ENCODE peak calls at places on chromosomes 5 and 9, in six cellular contexts. D is neural progenitor cell, N is ovary, W is Peyer's patch, Q is astrocyte, V is left lung. U is an unnamed sample.

GRCh38 chr5:136132087-136132486 is 558 bp upstream of the SMAD5 start:
- DNase-seq in D (no peak), N (peak), W (peak), Q (no peak), V (peak), U (no peak)

GRCh38 chr9:122944960-122945888 is 4.4 kb downstream of the RABGAP1 start:
- DNase-seq in D (no peak), N (no peak), W (no peak), Q (no peak), V (no peak), U (no peak)

GRCh38 chr9:80157561-80157983 is 585.8 kb downstream of the TLE4 start:
- DNase-seq in D (no peak), N (no peak), W (no peak), Q (peak), V (no peak), U (no peak)

GRCh38 chr9:137045294-137046093 is 483 bp downstream of the NPDC1 start:
- DNase-seq in D (peak), N (peak), W (no peak), Q (peak), V (no peak), U (no peak)

GRCh38 chr5:54589786-54590185 is 72.2 kb downstream of the SNX18 start:
- DNase-seq in D (no peak), N (no peak), W (no peak), Q (no peak), V (no peak), U (no peak)

GRCh38 chr9:20728493-20729220 is 44.6 kb downstream of the FOCAD start:
- DNase-seq in D (no peak), N (no peak), W (no peak), Q (peak), V (no peak), U (no peak)

GRCh38 chr5:61768692-61769281 is 436.7 kb downstream of the ZSWIM6 start:
- DNase-seq in D (peak), N (no peak), W (no peak), Q (no peak), V (no peak), U (no peak)

GRCh38 chr9:133333566-133333965 is 2.4 kb downstream of the SURF6 start:
- DNase-seq in D (no peak), N (no peak), W (no peak), Q (no peak), V (peak), U (no peak)

GRCh38 chr5:142644640-142645361 is 41.1 kb downstream of the FGF1 start:
- DNase-seq in D (no peak), N (no peak), W (no peak), Q (peak), V (no peak), U (peak)

GRCh38 chr5:95283022-95283615 is 1.8 kb downstream of the MCTP1 start:
- DNase-seq in D (peak), N (no peak), W (no peak), Q (no peak), V (no peak), U (no peak)

GRCh38 chr9:68496356-68496755 is 44.3 kb downstream of the TMEM252 start:
- DNase-seq in D (no peak), N (no peak), W (no peak), Q (no peak), V (no peak), U (no peak)

GRCh38 chr5:159449925-159450324 is 119.6 kb upstream of the IL12B start:
- DNase-seq in D (no peak), N (no peak), W (no peak), Q (peak), V (no peak), U (no peak)

GRCh38 chr9:131024978-131025868 is 16.2 kb downstream of the LAMC3 start:
- DNase-seq in D (no peak), N (no peak), W (no peak), Q (no peak), V (peak), U (no peak)

GRCh38 chr5:38853753-38854470 is 8.1 kb downstream of the OSMR start:
- DNase-seq in D (no peak), N (no peak), W (no peak), Q (peak), V (no peak), U (peak)

GRCh38 chr5:14685757-14686156 is 21.2 kb downstream of the OTULIN start:
- DNase-seq in D (peak), N (no peak), W (no peak), Q (peak), V (no peak), U (peak)

GRCh38 chr5:145068696-145069095 is 766.4 kb downstream of the PRELID2 start:
- DNase-seq in D (no peak), N (no peak), W (no peak), Q (no peak), V (no peak), U (no peak)

GRCh38 chr9:121648172-121648571 is 3.3 kb upstream of the DAB2IP start:
- DNase-seq in D (no peak), N (no peak), W (no peak), Q (no peak), V (peak), U (no peak)

GRCh38 chr5:117833666-117834065 is 1154.7 kb downstream of the DTWD2 start:
- DNase-seq in D (no peak), N (no peak), W (no peak), Q (no peak), V (no peak), U (no peak)

GRCh38 chr5:16737620-16738364 is 121.0 kb upstream of the RETREG1 start:
- DNase-seq in D (peak), N (no peak), W (no peak), Q (no peak), V (no peak), U (no peak)

GRCh38 chr5:143161893-143162520 is 241.5 kb downstream of the NR3C1 start:
- DNase-seq in D (no peak), N (no peak), W (no peak), Q (peak), V (no peak), U (no peak)

GRCh38 chr5:87367243-87367642 is 45.5 kb downstream of the CCNH start:
- DNase-seq in D (no peak), N (no peak), W (no peak), Q (no peak), V (no peak), U (no peak)

GRCh38 chr5:56543431-56544385 is 271.6 kb upstream of the MAP3K1 start:
- DNase-seq in D (no peak), N (no peak), W (no peak), Q (peak), V (no peak), U (peak)

GRCh38 chr5:113002423-113002822 is 25.8 kb downstream of the DCP2 start:
- DNase-seq in D (no peak), N (no peak), W (no peak), Q (no peak), V (no peak), U (no peak)

DNA sequence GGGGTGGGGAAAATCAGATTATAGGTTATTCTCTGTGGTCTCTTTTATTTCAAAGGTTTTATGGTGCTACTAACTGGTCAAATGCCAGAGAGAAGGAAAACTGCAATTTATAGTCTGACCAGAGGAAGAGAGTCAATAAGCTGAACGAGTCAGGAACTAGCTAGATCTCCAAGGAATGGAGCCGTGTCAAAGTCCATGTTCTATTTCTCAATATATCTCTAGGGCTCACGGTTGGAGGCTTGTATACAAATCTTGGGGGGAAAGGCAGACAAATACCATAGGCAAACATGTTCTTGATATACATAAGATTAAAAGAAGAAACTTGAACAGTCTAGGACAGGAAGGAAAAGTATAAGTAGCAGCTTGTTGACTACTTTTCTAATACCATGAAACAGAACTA is 627.1 kb downstream of the PDE4D start:
- DNase-seq in D (no peak), N (no peak), W (no peak), Q (no peak), V (no peak), U (no peak)
- TF ChIP-seq CTCF in D (no peak), N (no peak), W (peak), Q (no peak), V (no peak), U (no peak)

DNA sequence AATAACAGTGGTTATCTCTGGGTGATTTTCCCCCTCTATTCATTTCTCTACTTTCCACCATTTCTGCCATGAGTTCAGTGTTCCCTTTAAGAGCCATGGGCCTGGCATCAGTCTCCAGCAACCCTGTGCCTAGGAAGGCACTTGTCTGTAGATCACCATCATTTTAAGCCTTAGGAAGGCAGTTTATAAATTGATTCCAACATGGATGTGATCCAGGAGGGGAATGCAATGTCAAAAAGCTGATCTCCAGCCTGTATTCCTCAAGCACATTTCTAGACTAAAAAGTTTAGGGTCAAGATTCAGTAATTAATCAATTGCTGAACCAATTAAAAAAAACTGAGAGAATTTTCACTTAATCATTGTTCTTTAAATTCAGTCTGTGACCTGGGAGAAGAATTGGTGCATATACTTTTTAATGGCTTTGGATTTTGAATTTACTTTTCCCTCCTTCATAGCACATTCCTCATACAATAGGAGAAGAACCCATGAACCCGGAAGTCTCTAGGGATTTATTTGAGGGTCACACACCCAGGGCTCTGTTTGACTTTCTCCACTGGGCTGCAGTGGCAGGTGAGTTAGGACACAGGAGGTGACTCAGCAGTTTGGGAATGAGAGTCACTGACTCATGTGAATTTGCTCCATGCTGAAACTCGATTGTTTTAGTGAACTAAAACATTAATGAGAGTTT is 6.1 kb upstream of the ERMP1 start:
- DNase-seq in D (no peak), N (no peak), W (no peak), Q (peak), V (no peak), U (no peak)
- H3K27ac ChIP-seq in D (no peak), N (no peak), W (no peak), Q (no peak), V (no peak), U (no peak)

GRCh38 chr9:124797343-124798103 is 20.6 kb downstream of the OLFML2A start:
- DNase-seq in D (no peak), N (no peak), W (no peak), Q (no peak), V (peak), U (no peak)

GRCh38 chr9:124792976-124793594 is 16.2 kb downstream of the OLFML2A start:
- DNase-seq in D (peak), N (peak), W (no peak), Q (no peak), V (no peak), U (no peak)

GRCh38 chr9:124792257-124792975 is 15.5 kb downstream of the OLFML2A start:
- DNase-seq in D (no peak), N (no peak), W (no peak), Q (no peak), V (no peak), U (no peak)

GRCh38 chr9:124795881-124796415 is 19.0 kb downstream of the OLFML2A start:
- DNase-seq in D (no peak), N (no peak), W (no peak), Q (peak), V (peak), U (no peak)

GRCh38 chr9:124794902-124795491 is 18.1 kb downstream of the OLFML2A start:
- DNase-seq in D (no peak), N (no peak), W (no peak), Q (no peak), V (peak), U (no peak)
- TF ChIP-seq CTCF in D (no peak), N (no peak), W (peak), Q (no peak), V (no peak), U (no peak)

DNA sequence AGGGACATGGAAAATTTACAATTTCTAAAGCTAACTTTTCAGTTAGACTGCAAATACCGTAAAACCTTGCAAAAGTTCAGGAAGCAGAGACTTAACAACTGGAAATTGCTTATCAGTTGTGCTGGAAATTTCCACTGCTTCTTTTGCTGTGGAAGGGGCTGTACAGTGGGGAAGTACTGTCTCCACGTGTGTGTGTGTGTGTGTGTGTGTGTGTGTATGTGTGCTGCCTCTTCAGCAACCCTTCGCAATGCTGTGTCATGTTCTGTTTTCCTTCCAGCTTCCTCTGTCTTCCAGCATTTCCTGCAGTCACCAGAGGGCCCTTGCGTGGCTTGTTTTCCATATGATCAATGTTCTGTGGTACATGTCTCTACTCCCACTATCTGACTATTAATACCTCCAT is 87.5 kb upstream of the RANBP3L start:
- DNase-seq in D (no peak), N (no peak), W (no peak), Q (no peak), V (no peak), U (no peak)
- H3K27ac ChIP-seq in D (no peak), N (no peak), W (no peak), Q (no peak), V (peak), U (no peak)

DNA sequence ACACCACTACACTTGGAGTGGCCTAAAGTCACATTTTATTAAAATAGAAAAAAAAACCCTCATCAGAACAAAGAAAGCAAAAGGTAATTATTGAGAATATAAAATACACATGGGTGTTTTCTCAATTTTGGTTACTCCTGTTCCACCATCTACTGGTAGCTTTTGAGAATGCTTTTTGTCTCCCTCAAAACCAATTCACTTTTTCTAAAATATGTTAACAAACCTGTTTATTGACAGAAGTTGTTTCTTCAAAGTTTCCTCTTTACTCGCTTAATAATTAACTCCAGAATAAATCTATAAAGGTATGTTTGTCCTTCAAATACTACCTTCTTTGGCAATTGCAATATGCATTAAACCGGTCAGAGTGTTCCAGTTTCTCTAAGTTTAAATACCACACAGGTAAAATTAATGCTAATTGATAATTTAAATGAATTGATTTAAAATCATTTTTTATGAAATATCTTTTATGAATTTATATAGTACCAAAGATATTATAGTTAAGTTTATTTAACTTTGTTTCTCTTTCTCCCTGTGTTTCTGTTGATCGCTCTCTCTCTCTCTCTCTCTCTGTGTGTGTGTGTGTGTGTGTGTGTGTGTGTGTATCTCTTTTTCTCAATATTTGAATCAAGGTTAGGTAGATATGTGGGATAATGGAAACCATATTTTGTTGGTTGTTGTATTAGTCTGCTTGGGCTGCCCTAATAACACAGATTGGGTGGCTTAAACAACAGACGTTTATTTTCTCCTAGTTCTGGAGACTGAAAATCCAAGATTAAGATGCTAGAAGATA is 487.4 kb downstream of the PRDM9 start:
- DNase-seq in D (no peak), N (no peak), W (no peak), Q (no peak), V (no peak), U (no peak)
- TF ChIP-seq CTCF in D (peak), N (no peak), W (peak), Q (no peak), V (no peak), U (no peak)

GRCh38 chr9:12775963-12776774 is 1.3 kb downstream of the LURAP1L start:
- DNase-seq in D (peak), N (peak), W (peak), Q (peak), V (peak), U (peak)

GRCh38 chr9:12777149-12778010 is 2.6 kb downstream of the LURAP1L start:
- DNase-seq in D (no peak), N (no peak), W (no peak), Q (no peak), V (no peak), U (no peak)

GRCh38 chr9:12778389-12778788 is 3.6 kb downstream of the LURAP1L start:
- DNase-seq in D (no peak), N (no peak), W (no peak), Q (no peak), V (no peak), U (no peak)

GRCh38 chr9:12775373-12775962 is 648 bp downstream of the LURAP1L start:
- DNase-seq in D (peak), N (no peak), W (no peak), Q (no peak), V (peak), U (no peak)

GRCh38 chr9:12776775-12777055 is 1.9 kb downstream of the LURAP1L start:
- DNase-seq in D (no peak), N (no peak), W (no peak), Q (peak), V (no peak), U (no peak)
- H3K27ac ChIP-seq in D (no peak), N (peak), W (peak), Q (peak), V (peak), U (peak)

GRCh38 chr5:103258368-103258956 is at the start of gene MACIR:
- DNase-seq in D (peak), N (peak), W (peak), Q (peak), V (peak), U (peak)
- TF ChIP-seq CTCF in D (peak), N (no peak), W (no peak), Q (no peak), V (no peak), U (no peak)

U was measured in AG04450.